ENCODE peak calls at places on chromosomes 3 and 15, in seven cellular contexts. D, T, Y, U, M, E and B are unnamed samples.

GRCh38 chr3:71299160-71299559 is 284.4 kb downstream of the FOXP1 start:
- DNase-seq in Y (no peak), E (no peak), T (no peak), D (no peak), U (no peak), M (no peak), B (no peak)

GRCh38 chr3:65334045-65334665 is 646.4 kb upstream of the ADAMTS9 start:
- DNase-seq in Y (no peak), U (no peak), T (no peak), E (no peak), M (peak), D (no peak), B (no peak)

GRCh38 chr3:104669083-104669482 is 697.6 kb upstream of the ALCAM start:
- DNase-seq in T (no peak), Y (no peak), M (no peak), U (no peak), D (no peak), E (no peak), B (no peak)

GRCh38 chr3:13564751-13565560 is 16.0 kb downstream of the FBLN2 start:
- DNase-seq in U (no peak), D (no peak), M (no peak), Y (peak), T (no peak), E (no peak), B (no peak)

GRCh38 chr3:149590691-149591441 is 67.0 kb downstream of the WWTR1 start:
- DNase-seq in M (no peak), D (no peak), E (no peak), Y (no peak), T (no peak), U (no peak), B (no peak)

GRCh38 chr3:138732465-138732864 is 102.3 kb downstream of the PIK3CB start:
- DNase-seq in T (no peak), E (no peak), Y (no peak), U (no peak), D (no peak), M (no peak), B (no peak)

GRCh38 chr3:18469775-18470174 is 44.6 kb upstream of the SATB1 start:
- DNase-seq in T (no peak), D (no peak), M (no peak), Y (no peak), E (no peak), U (no peak), B (no peak)

GRCh38 chr3:24679429-24679828 is 184.8 kb upstream of the THRB start:
- DNase-seq in U (no peak), Y (no peak), T (no peak), D (no peak), M (no peak), E (no peak), B (no peak)

GRCh38 chr3:48607519-48607918 is 1.9 kb downstream of the UQCRC1 start:
- DNase-seq in M (no peak), T (no peak), E (peak), U (no peak), D (no peak), Y (no peak), B (peak)

GRCh38 chr3:120498947-120499346 is 48.2 kb upstream of the FSTL1 start:
- DNase-seq in U (peak), Y (peak), M (peak), D (no peak), E (no peak), T (peak), B (no peak)

GRCh38 chr3:14175383-14176037 is 2.9 kb downstream of the XPC start:
- DNase-seq in U (no peak), E (peak), Y (peak), D (no peak), M (no peak), T (no peak), B (no peak)

GRCh38 chr15:22902981-22903380 is 64.5 kb downstream of the NIPA2 start:
- DNase-seq in D (no peak), T (no peak), Y (no peak), E (no peak), M (no peak), U (no peak), B (no peak)

GRCh38 chr3:50423543-50423942 is 64.2 kb upstream of the TMEM115 start:
- DNase-seq in Y (no peak), D (no peak), E (no peak), U (no peak), T (no peak), M (no peak), B (no peak)

GRCh38 chr3:14148041-14148985 is 23.5 kb downstream of the TMEM43 start:
- DNase-seq in D (no peak), M (peak), U (no peak), E (no peak), T (no peak), Y (no peak), B (peak)